ENCODE peak calls at places on chromosome 16, in six cellular contexts. One of them, this sample, is unnamed.

GRCh38 chr16:47377156-47377555 is 83.7 kb downstream of the ITFG1 start:
- DNase-seq in stimulated activated CD4-positive, alpha-beta T cell treated with anti-CD3 and anti-CD28 coated beads, Interleukin-15, amount 100 ng/mL, for 24 hours: no peak
- DNase-seq in NCI-H2029 treated with DMSO at 0.1 percent for 48 hours: no peak
- DNase-seq in left lung: no peak
- DNase-seq in upper lobe of left lung: no peak
- DNase-seq in astrocyte of the hippocampus: peak; percentile 64
- DNase-seq in this sample: no peak

GRCh38 chr16:27649021-27649420 is 99.1 kb downstream of the KATNIP start:
- DNase-seq in stimulated activated CD4-positive, alpha-beta T cell treated with anti-CD3 and anti-CD28 coated beads, Interleukin-15, amount 100 ng/mL, for 24 hours: no peak
- DNase-seq in upper lobe of left lung: no peak
- DNase-seq in left lung: no peak
- DNase-seq in astrocyte of the hippocampus: no peak
- DNase-seq in NCI-H2029 treated with DMSO at 0.1 percent for 48 hours: no peak
- DNase-seq in this sample: no peak

GRCh38 chr16:15701975-15702970 is 52.2 kb downstream of the NDE1 start:
- DNase-seq in astrocyte of the hippocampus: peak; percentile 47
- DNase-seq in stimulated activated CD4-positive, alpha-beta T cell treated with anti-CD3 and anti-CD28 coated beads, Interleukin-15, amount 100 ng/mL, for 24 hours: no peak
- DNase-seq in NCI-H2029 treated with DMSO at 0.1 percent for 48 hours: no peak
- DNase-seq in upper lobe of left lung: no peak
- DNase-seq in left lung: no peak
- DNase-seq in this sample: no peak

GRCh38 chr16:69106491-69107291 is 1.2 kb downstream of the HAS3 start:
- DNase-seq in astrocyte of the hippocampus: peak; percentile 39
- DNase-seq in NCI-H2029 treated with DMSO at 0.1 percent for 48 hours: no peak
- DNase-seq in stimulated activated CD4-positive, alpha-beta T cell treated with anti-CD3 and anti-CD28 coated beads, Interleukin-15, amount 100 ng/mL, for 24 hours: peak; percentile 29
- DNase-seq in upper lobe of left lung: no peak
- DNase-seq in left lung: no peak
- DNase-seq in this sample: no peak

GRCh38 chr16:86566601-86566965 is at the start of gene FOXC2:
- DNase-seq in stimulated activated CD4-positive, alpha-beta T cell treated with anti-CD3 and anti-CD28 coated beads, Interleukin-15, amount 100 ng/mL, for 24 hours: peak; percentile 78
- DNase-seq in astrocyte of the hippocampus: peak; percentile 99
- DNase-seq in upper lobe of left lung: peak; percentile 44
- DNase-seq in NCI-H2029 treated with DMSO at 0.1 percent for 48 hours: no peak
- DNase-seq in left lung: peak; percentile 65
- DNase-seq in this sample: peak; percentile 95

GRCh38 chr16:15518412-15519351 is 84.3 kb downstream of the BMERB1 start:
- DNase-seq in upper lobe of left lung: peak; percentile 34
- DNase-seq in left lung: no peak
- DNase-seq in NCI-H2029 treated with DMSO at 0.1 percent for 48 hours: no peak
- DNase-seq in stimulated activated CD4-positive, alpha-beta T cell treated with anti-CD3 and anti-CD28 coated beads, Interleukin-15, amount 100 ng/mL, for 24 hours: no peak
- DNase-seq in astrocyte of the hippocampus: peak; percentile 44
- DNase-seq in this sample: no peak

GRCh38 chr16:69481901-69482341 is 57.5 kb downstream of the CYB5B start:
- DNase-seq in stimulated activated CD4-positive, alpha-beta T cell treated with anti-CD3 and anti-CD28 coated beads, Interleukin-15, amount 100 ng/mL, for 24 hours: no peak
- DNase-seq in astrocyte of the hippocampus: peak; percentile 46
- DNase-seq in left lung: peak; percentile 78
- DNase-seq in upper lobe of left lung: peak; percentile 89
- DNase-seq in NCI-H2029 treated with DMSO at 0.1 percent for 48 hours: no peak
- DNase-seq in this sample: no peak

GRCh38 chr16:82229800-82230619 is 60.0 kb upstream of the MPHOSPH6 start:
- DNase-seq in NCI-H2029 treated with DMSO at 0.1 percent for 48 hours: peak; percentile 11
- DNase-seq in astrocyte of the hippocampus: peak; percentile 82
- DNase-seq in left lung: peak; percentile 73
- DNase-seq in stimulated activated CD4-positive, alpha-beta T cell treated with anti-CD3 and anti-CD28 coated beads, Interleukin-15, amount 100 ng/mL, for 24 hours: peak; percentile 78
- DNase-seq in upper lobe of left lung: peak; percentile 71
- DNase-seq in this sample: peak; percentile 66

GRCh38 chr16:71359431-71359830 is 908 bp downstream of the CALB2 start:
- DNase-seq in upper lobe of left lung: no peak
- DNase-seq in astrocyte of the hippocampus: no peak
- DNase-seq in left lung: no peak
- DNase-seq in stimulated activated CD4-positive, alpha-beta T cell treated with anti-CD3 and anti-CD28 coated beads, Interleukin-15, amount 100 ng/mL, for 24 hours: no peak
- DNase-seq in NCI-H2029 treated with DMSO at 0.1 percent for 48 hours: no peak
- DNase-seq in this sample: no peak

GRCh38 chr16:19008245-19008644 is 24.5 kb downstream of the TMC7 start:
- DNase-seq in stimulated activated CD4-positive, alpha-beta T cell treated with anti-CD3 and anti-CD28 coated beads, Interleukin-15, amount 100 ng/mL, for 24 hours: no peak
- DNase-seq in upper lobe of left lung: no peak
- DNase-seq in left lung: no peak
- DNase-seq in NCI-H2029 treated with DMSO at 0.1 percent for 48 hours: no peak
- DNase-seq in astrocyte of the hippocampus: peak; percentile 91
- DNase-seq in this sample: peak; percentile 80

GRCh38 chr16:85947511-85948509 is 48.8 kb downstream of the IRF8 start:
- DNase-seq in upper lobe of left lung: no peak
- DNase-seq in astrocyte of the hippocampus: no peak
- DNase-seq in stimulated activated CD4-positive, alpha-beta T cell treated with anti-CD3 and anti-CD28 coated beads, Interleukin-15, amount 100 ng/mL, for 24 hours: peak; percentile 76
- DNase-seq in left lung: no peak
- DNase-seq in NCI-H2029 treated with DMSO at 0.1 percent for 48 hours: no peak
- DNase-seq in this sample: no peak

GRCh38 chr16:29815032-29815721 is 775 bp upstream of the PAGR1 start:
- DNase-seq in left lung: no peak
- DNase-seq in stimulated activated CD4-positive, alpha-beta T cell treated with anti-CD3 and anti-CD28 coated beads, Interleukin-15, amount 100 ng/mL, for 24 hours: peak; percentile 74
- DNase-seq in astrocyte of the hippocampus: peak; percentile 28
- DNase-seq in NCI-H2029 treated with DMSO at 0.1 percent for 48 hours: no peak
- DNase-seq in upper lobe of left lung: no peak
- DNase-seq in this sample: no peak

GRCh38 chr16:82758904-82759303 is 132.1 kb downstream of the CDH13 start:
- DNase-seq in upper lobe of left lung: no peak
- DNase-seq in astrocyte of the hippocampus: no peak
- DNase-seq in stimulated activated CD4-positive, alpha-beta T cell treated with anti-CD3 and anti-CD28 coated beads, Interleukin-15, amount 100 ng/mL, for 24 hours: no peak
- DNase-seq in left lung: no peak
- DNase-seq in NCI-H2029 treated with DMSO at 0.1 percent for 48 hours: no peak
- DNase-seq in this sample: no peak

This sample was measured in RWPE2.